ENCODE peak calls at places on chromosomes 7 and 10, in seven cellular contexts. One of them, this sample, is unnamed.

GRCh38 chr10:102409604-102410426 is 8.8 kb downstream of the PSD start:
- DNase-seq in nucleus accumbens: no peak
- DNase-seq in AG09319: no peak
- DNase-seq in CD14-positive monocyte: no peak
- DNase-seq in IMR-90: no peak
- DNase-seq in stimulated activated CD4-positive, alpha-beta T cell treated with anti-CD3 and anti-CD28 coated beads, Interleukin-2, amount 100 ng/mL, for 48 hours: no peak
- DNase-seq in activated CD4-positive, alpha-beta T cell treated with anti-CD3 and anti-CD28 coated beads, Interleukin-2, amount 50 U/mL, for 24 hours: no peak
- DNase-seq in this sample: no peak

GRCh38 chr10:921471-922414 is 9.8 kb downstream of the LARP4B start:
- DNase-seq in stimulated activated CD4-positive, alpha-beta T cell treated with anti-CD3 and anti-CD28 coated beads, Interleukin-2, amount 100 ng/mL, for 48 hours: no peak
- DNase-seq in nucleus accumbens: no peak
- DNase-seq in CD14-positive monocyte: no peak
- DNase-seq in activated CD4-positive, alpha-beta T cell treated with anti-CD3 and anti-CD28 coated beads, Interleukin-2, amount 50 U/mL, for 24 hours: no peak
- DNase-seq in IMR-90: peak; percentile 72
- DNase-seq in AG09319: no peak
- DNase-seq in this sample: no peak

GRCh38 chr7:122092964-122093797 is 50.9 kb downstream of the AASS start:
- DNase-seq in IMR-90: peak; percentile 82
- DNase-seq in AG09319: peak; percentile 52
- DNase-seq in activated CD4-positive, alpha-beta T cell treated with anti-CD3 and anti-CD28 coated beads, Interleukin-2, amount 50 U/mL, for 24 hours: peak; percentile 25
- DNase-seq in CD14-positive monocyte: peak; percentile 49
- DNase-seq in stimulated activated CD4-positive, alpha-beta T cell treated with anti-CD3 and anti-CD28 coated beads, Interleukin-2, amount 100 ng/mL, for 48 hours: peak; percentile 46
- DNase-seq in nucleus accumbens: no peak
- DNase-seq in this sample: no peak

GRCh38 chr7:1494866-1495563 is 9.2 kb downstream of the INTS1 start:
- DNase-seq in AG09319: no peak
- DNase-seq in nucleus accumbens: no peak
- DNase-seq in activated CD4-positive, alpha-beta T cell treated with anti-CD3 and anti-CD28 coated beads, Interleukin-2, amount 50 U/mL, for 24 hours: no peak
- DNase-seq in CD14-positive monocyte: no peak
- DNase-seq in IMR-90: no peak
- DNase-seq in stimulated activated CD4-positive, alpha-beta T cell treated with anti-CD3 and anti-CD28 coated beads, Interleukin-2, amount 100 ng/mL, for 48 hours: no peak
- DNase-seq in this sample: no peak

GRCh38 chr7:149455175-149455950 is 5.5 kb downstream of the ZNF777 start:
- DNase-seq in CD14-positive monocyte: no peak
- DNase-seq in AG09319: no peak
- DNase-seq in IMR-90: no peak
- DNase-seq in stimulated activated CD4-positive, alpha-beta T cell treated with anti-CD3 and anti-CD28 coated beads, Interleukin-2, amount 100 ng/mL, for 48 hours: no peak
- DNase-seq in nucleus accumbens: no peak
- DNase-seq in activated CD4-positive, alpha-beta T cell treated with anti-CD3 and anti-CD28 coated beads, Interleukin-2, amount 50 U/mL, for 24 hours: no peak
- DNase-seq in this sample: no peak

GRCh38 chr10:124520553-124521428 is 59.2 kb downstream of the LHPP start:
- DNase-seq in IMR-90: peak; percentile 19
- DNase-seq in nucleus accumbens: no peak
- DNase-seq in CD14-positive monocyte: peak; percentile 61
- DNase-seq in stimulated activated CD4-positive, alpha-beta T cell treated with anti-CD3 and anti-CD28 coated beads, Interleukin-2, amount 100 ng/mL, for 48 hours: no peak
- DNase-seq in AG09319: no peak
- DNase-seq in activated CD4-positive, alpha-beta T cell treated with anti-CD3 and anti-CD28 coated beads, Interleukin-2, amount 50 U/mL, for 24 hours: no peak
- DNase-seq in this sample: no peak

GRCh38 chr10:86411281-86411841 is 44.8 kb upstream of the GRID1 start:
- DNase-seq in AG09319: no peak
- DNase-seq in CD14-positive monocyte: no peak
- DNase-seq in IMR-90: peak; percentile 86
- DNase-seq in stimulated activated CD4-positive, alpha-beta T cell treated with anti-CD3 and anti-CD28 coated beads, Interleukin-2, amount 100 ng/mL, for 48 hours: no peak
- DNase-seq in nucleus accumbens: no peak
- DNase-seq in activated CD4-positive, alpha-beta T cell treated with anti-CD3 and anti-CD28 coated beads, Interleukin-2, amount 50 U/mL, for 24 hours: peak; percentile 19
- DNase-seq in this sample: no peak

GRCh38 chr10:59872892-59873463 is 33.4 kb downstream of the CCDC6 start:
- DNase-seq in IMR-90: peak; percentile 97
- DNase-seq in nucleus accumbens: no peak
- DNase-seq in stimulated activated CD4-positive, alpha-beta T cell treated with anti-CD3 and anti-CD28 coated beads, Interleukin-2, amount 100 ng/mL, for 48 hours: no peak
- DNase-seq in AG09319: peak; percentile 56
- DNase-seq in CD14-positive monocyte: no peak
- DNase-seq in activated CD4-positive, alpha-beta T cell treated with anti-CD3 and anti-CD28 coated beads, Interleukin-2, amount 50 U/mL, for 24 hours: no peak
- DNase-seq in this sample: no peak

GRCh38 chr10:102535481-102536147 is 31.8 kb downstream of the SUFU start:
- DNase-seq in AG09319: no peak
- DNase-seq in nucleus accumbens: no peak
- DNase-seq in stimulated activated CD4-positive, alpha-beta T cell treated with anti-CD3 and anti-CD28 coated beads, Interleukin-2, amount 100 ng/mL, for 48 hours: no peak
- DNase-seq in IMR-90: no peak
- DNase-seq in activated CD4-positive, alpha-beta T cell treated with anti-CD3 and anti-CD28 coated beads, Interleukin-2, amount 50 U/mL, for 24 hours: no peak
- DNase-seq in CD14-positive monocyte: no peak
- DNase-seq in this sample: no peak

GRCh38 chr7:98251251-98251843 is 685 bp downstream of the TECPR1 start:
- DNase-seq in stimulated activated CD4-positive, alpha-beta T cell treated with anti-CD3 and anti-CD28 coated beads, Interleukin-2, amount 100 ng/mL, for 48 hours: peak; percentile 21
- DNase-seq in nucleus accumbens: no peak
- DNase-seq in IMR-90: no peak
- DNase-seq in AG09319: no peak
- DNase-seq in CD14-positive monocyte: no peak
- DNase-seq in activated CD4-positive, alpha-beta T cell treated with anti-CD3 and anti-CD28 coated beads, Interleukin-2, amount 50 U/mL, for 24 hours: peak; percentile 17
- DNase-seq in this sample: peak; percentile 90

GRCh38 chr7:24978837-24979469 is 1.0 kb downstream of the OSBPL3 start:
- DNase-seq in nucleus accumbens: no peak
- DNase-seq in activated CD4-positive, alpha-beta T cell treated with anti-CD3 and anti-CD28 coated beads, Interleukin-2, amount 50 U/mL, for 24 hours: no peak
- DNase-seq in CD14-positive monocyte: no peak
- DNase-seq in AG09319: no peak
- DNase-seq in stimulated activated CD4-positive, alpha-beta T cell treated with anti-CD3 and anti-CD28 coated beads, Interleukin-2, amount 100 ng/mL, for 48 hours: no peak
- DNase-seq in IMR-90: no peak
- DNase-seq in this sample: no peak

GRCh38 chr7:99141756-99142726 is 1.9 kb downstream of the SMURF1 start:
- DNase-seq in nucleus accumbens: no peak
- DNase-seq in activated CD4-positive, alpha-beta T cell treated with anti-CD3 and anti-CD28 coated beads, Interleukin-2, amount 50 U/mL, for 24 hours: peak; percentile 48
- DNase-seq in CD14-positive monocyte: no peak
- DNase-seq in AG09319: no peak
- DNase-seq in IMR-90: peak; percentile 79
- DNase-seq in stimulated activated CD4-positive, alpha-beta T cell treated with anti-CD3 and anti-CD28 coated beads, Interleukin-2, amount 100 ng/mL, for 48 hours: peak; percentile 63
- DNase-seq in this sample: no peak

GRCh38 chr7:103704701-103705100 is 258.7 kb upstream of the SLC26A5 start:
- DNase-seq in activated CD4-positive, alpha-beta T cell treated with anti-CD3 and anti-CD28 coated beads, Interleukin-2, amount 50 U/mL, for 24 hours: no peak
- DNase-seq in nucleus accumbens: no peak
- DNase-seq in stimulated activated CD4-positive, alpha-beta T cell treated with anti-CD3 and anti-CD28 coated beads, Interleukin-2, amount 100 ng/mL, for 48 hours: no peak
- DNase-seq in AG09319: no peak
- DNase-seq in IMR-90: no peak
- DNase-seq in CD14-positive monocyte: no peak
- DNase-seq in this sample: no peak